ENCODE peak calls at places on chromosome 11, in six cellular contexts. L is effector memory CD4-positive, alpha-beta T cell; T is left ventricle myocardium inferior; I is A673; E is HCT116; P is transverse colon. O is an unnamed sample.
A peak's percentile ranks its signal among the peaks of the same experiment; 100 is the strongest.

GRCh38 chr11:32500001-32500400 is 64.7 kb upstream of the WT1 start:
- DNase-seq in L (no peak), T (no peak), I (no peak), E (no peak), P (no peak), O (no peak)

GRCh38 chr11:111359223-111360149 is 19.6 kb downstream of the POU2AF1 start:
- DNase-seq in L (no peak), T (no peak), I (no peak), E (no peak), P (no peak), O (no peak)

GRCh38 chr11:129723146-129723963 is 92.3 kb upstream of the TMEM45B start:
- DNase-seq in L (no peak), T (no peak), I (no peak), E (no peak), P (no peak), O (no peak)

GRCh38 chr11:10414659-10415058 is 40.4 kb upstream of the AMPD3 start:
- DNase-seq in L (no peak), T (peak; percentile 52), I (peak; percentile 44), E (no peak), P (peak; percentile 26), O (no peak)

GRCh38 chr11:47285969-47286770 is 16.2 kb downstream of the MADD start:
- DNase-seq in L (no peak), T (no peak), I (no peak), E (no peak), P (no peak), O (no peak)

GRCh38 chr11:111429066-111429506 is 50.0 kb upstream of the POU2AF1 start:
- DNase-seq in L (no peak), T (peak; percentile 26), I (peak; percentile 90), E (peak; percentile 39), P (peak; percentile 77), O (peak; percentile 26)

GRCh38 chr11:73995731-73996130 is 13.1 kb upstream of the UCP2 start:
- DNase-seq in L (no peak), T (no peak), I (no peak), E (no peak), P (no peak), O (no peak)

GRCh38 chr11:62145261-62145871 is 21.6 kb downstream of the INCENP start:
- DNase-seq in L (no peak), T (no peak), I (no peak), E (no peak), P (no peak), O (no peak)

GRCh38 chr11:115632061-115632460 is 127.8 kb upstream of the CADM1 start:
- DNase-seq in L (no peak), T (no peak), I (no peak), E (no peak), P (no peak), O (no peak)

GRCh38 chr11:36512016-36512415 is 1.9 kb upstream of the TRAF6 start:
- DNase-seq in L (no peak), T (no peak), I (peak; percentile 41), E (no peak), P (no peak), O (no peak)

GRCh38 chr11:11806586-11806985 is 35.2 kb upstream of the USP47 start:
- DNase-seq in L (no peak), T (no peak), I (no peak), E (no peak), P (no peak), O (no peak)

GRCh38 chr11:70547821-70548670 is 149.7 kb downstream of the CTTN start:
- DNase-seq in L (no peak), T (no peak), I (peak; percentile 72), E (no peak), P (no peak), O (no peak)

GRCh38 chr11:108758458-108758857 is 93.6 kb downstream of the DDX10 start:
- DNase-seq in L (no peak), T (no peak), I (no peak), E (no peak), P (no peak), O (no peak)

GRCh38 chr11:75270896-75271415 is 30.4 kb downstream of the TPBGL start:
- DNase-seq in L (no peak), T (peak; percentile 3), I (peak; percentile 47), E (peak; percentile 13), P (peak; percentile 6), O (peak; percentile 41)

GRCh38 chr11:9692696-9693095 is 28.8 kb downstream of the SWAP70 start:
- DNase-seq in L (no peak), T (no peak), I (no peak), E (no peak), P (no peak), O (no peak)

GRCh38 chr11:14075118-14075601 is 112.6 kb downstream of the SPON1 start:
- DNase-seq in L (peak; percentile 43), T (no peak), I (no peak), E (no peak), P (no peak), O (peak; percentile 42)

GRCh38 chr11:839875-840617 is 2.3 kb downstream of the POLR2L start:
- DNase-seq in L (no peak), T (no peak), I (no peak), E (no peak), P (no peak), O (no peak)

GRCh38 chr11:46597609-46598219 is 3.9 kb upstream of the AMBRA1 start:
- DNase-seq in L (no peak), T (no peak), I (no peak), E (no peak), P (no peak), O (no peak)

GRCh38 chr11:63020671-63021255 is 5.1 kb upstream of the SLC22A8 start:
- DNase-seq in L (no peak), T (no peak), I (peak; percentile 47), E (peak; percentile 56), P (no peak), O (peak; percentile 58)

GRCh38 chr11:72787262-72788104 is 6.4 kb downstream of the STARD10 start:
- DNase-seq in L (no peak), T (no peak), I (no peak), E (no peak), P (peak; percentile 72), O (peak; percentile 70)

GRCh38 chr11:121389651-121390050 is 62.5 kb upstream of the SORL1 start:
- DNase-seq in L (no peak), T (peak; percentile 67), I (no peak), E (no peak), P (no peak), O (peak; percentile 84)

GRCh38 chr11:14179126-14179820 is 179.7 kb downstream of the RRAS2 start:
- DNase-seq in L (no peak), T (no peak), I (no peak), E (no peak), P (no peak), O (no peak)

GRCh38 chr11:587978-588380 is 11.7 kb downstream of the PHRF1 start:
- DNase-seq in L (peak; percentile 50), T (no peak), I (no peak), E (no peak), P (no peak), O (no peak)

DNA sequence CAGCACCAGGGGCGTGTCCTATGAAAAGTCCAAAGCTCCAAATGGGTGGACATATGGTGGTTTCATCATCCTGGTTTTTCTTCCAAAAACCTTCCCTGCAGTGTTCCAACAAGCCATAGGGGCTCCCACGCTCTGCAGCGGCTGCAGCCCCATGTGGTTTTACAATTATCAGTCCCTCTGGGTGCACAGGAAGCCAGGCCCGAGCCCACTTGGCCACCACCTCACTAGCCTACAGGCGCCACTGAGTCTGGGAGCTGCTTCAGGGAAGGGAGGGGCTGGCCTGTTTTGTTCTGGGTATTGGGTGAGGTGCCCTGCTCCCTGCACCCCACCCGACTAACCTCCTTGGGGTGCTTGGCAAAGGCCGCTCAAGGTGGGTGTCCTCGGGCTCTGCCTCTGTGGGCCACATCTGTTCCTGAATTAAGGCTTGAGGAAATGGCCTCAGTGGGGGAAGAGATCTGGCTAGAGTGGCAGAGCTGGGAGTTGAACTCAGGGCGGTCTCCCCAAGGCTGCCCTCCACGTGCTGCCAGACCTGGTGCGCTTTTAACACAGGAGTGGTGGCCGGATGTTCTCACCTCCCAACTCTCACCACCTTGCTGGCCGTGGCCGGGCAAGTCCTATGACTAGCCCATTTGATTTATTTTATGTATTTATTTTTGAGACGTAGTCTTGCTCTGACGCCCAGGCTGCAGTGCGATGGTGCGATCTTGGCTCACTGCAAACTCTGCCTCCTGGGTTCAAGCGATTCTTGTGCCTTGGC is 5.3 kb upstream of the CDC42BPG start:
- DNase-seq in L (no peak), T (peak; percentile 70), I (no peak), E (no peak), P (no peak), O (no peak)
- H3K4me1 ChIP-seq in L (peaks cover 67% of the 10 kb centered on the region), T (peaks cover 82% of the 10 kb centered on the region), I (peaks cover 2% of the 10 kb centered on the region), E (peaks cover 98% of the 10 kb centered on the region), P (peaks cover 43% of the 10 kb centered on the region), O (no peaks in the 10 kb centered on the region)

DNA sequence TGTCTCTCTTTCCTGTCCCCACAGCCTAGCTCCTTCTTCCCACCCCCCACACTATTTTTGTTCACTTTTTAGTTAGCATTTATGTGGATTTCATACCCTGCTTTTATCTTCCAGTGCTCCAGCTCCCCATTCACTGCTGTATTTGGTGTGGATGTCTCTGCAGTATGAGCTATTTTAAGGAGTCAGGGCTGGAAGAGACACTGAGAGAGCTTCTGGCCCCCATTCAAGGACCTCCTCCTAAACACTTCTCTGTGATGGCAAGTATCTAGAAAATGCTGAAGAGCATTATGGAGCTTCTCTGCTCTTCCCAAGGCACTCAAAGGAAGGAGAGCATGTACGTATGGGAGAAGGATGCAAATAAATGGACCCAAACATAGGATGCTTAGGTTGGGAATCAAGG is 79.5 kb downstream of the RAB30 start:
- DNase-seq in L (no peak), T (no peak), I (no peak), E (no peak), P (no peak), O (no peak)
- H3K27ac ChIP-seq in L (no peak overlapping the region), T (peak overlapping the region; percentile 64), I (no peak overlapping the region), E (no peak overlapping the region), P (peak overlapping the region; percentile 45), O (no peak overlapping the region)

DNA sequence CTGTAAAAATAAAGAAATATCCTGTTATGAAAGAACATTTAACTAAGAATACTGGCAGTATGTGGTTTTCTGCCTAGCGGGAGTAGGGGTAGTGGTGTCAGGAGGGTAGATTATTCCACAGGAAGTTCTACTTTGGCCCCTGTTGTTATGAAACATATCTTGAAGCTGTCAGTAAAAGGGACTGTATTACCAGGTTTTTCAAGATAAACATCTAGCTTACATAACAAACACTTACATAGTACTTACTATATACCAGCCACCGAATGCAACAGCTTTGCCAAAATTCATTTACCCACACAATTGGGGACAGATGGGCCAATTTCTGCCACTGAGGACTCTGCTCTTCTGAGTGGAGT is 3.7 kb downstream of the TMEM123 start:
- DNase-seq in L (no peak), T (no peak), I (no peak), E (no peak), P (no peak), O (no peak)
- H3K4me1 ChIP-seq in L (peaks cover 49% of the 10 kb centered on the region), T (peaks cover 72% of the 10 kb centered on the region), I (peaks cover 28% of the 10 kb centered on the region), E (peaks cover 50% of the 10 kb centered on the region), P (peaks cover 24% of the 10 kb centered on the region), O (peaks cover 30% of the 10 kb centered on the region)

DNA sequence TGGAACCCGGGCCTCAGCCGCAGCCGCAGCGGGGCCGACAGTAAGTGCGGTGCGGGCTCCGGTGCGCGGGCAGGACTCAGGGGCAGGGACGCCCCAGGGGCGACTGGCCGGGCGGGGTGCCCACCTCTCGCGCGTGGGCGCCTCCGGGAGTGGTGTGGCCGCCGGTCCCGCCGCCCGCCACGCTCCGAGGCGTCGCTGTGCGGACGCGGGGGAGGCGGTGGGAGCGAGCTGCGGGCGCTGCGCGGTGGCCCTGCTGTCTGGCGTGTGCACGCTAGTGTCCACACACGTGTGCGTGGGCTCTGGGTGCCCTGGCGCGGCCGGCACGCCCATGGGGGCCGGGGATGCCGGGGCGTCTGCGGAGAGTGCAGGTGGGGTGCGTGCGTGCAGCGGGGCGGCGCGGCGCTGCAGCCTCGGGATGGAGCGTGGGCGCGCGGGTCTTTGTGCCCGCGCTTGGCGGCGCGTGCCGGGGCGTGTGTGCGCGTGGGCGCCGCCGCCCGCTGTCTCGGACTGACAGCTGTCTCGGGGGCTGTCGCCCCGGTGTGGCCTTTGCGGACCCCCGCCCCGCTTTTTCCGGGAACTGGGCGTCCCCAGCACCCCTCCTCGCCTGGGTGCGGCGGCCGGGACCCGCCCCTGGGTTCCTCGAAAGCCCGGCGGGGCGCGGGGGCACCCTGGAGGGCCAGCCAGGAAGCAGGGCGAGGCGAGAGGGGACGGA is 800 bp downstream of the KCNK4 start:
- DNase-seq in L (no peak), T (no peak), I (no peak), E (no peak), P (no peak), O (no peak)
- H3K27ac ChIP-seq in L (no peak overlapping the region), T (no peak overlapping the region), I (no peak overlapping the region), E (no peak overlapping the region), P (no peak overlapping the region), O (no peak overlapping the region)